ENCODE peak calls at places on chromosomes 4 and X, in five cellular contexts. O is kidney epithelial cell; U is left lung; L is CD8-positive, alpha-beta T cell; G is lower leg skin. N is an unnamed sample.

GRCh38 chr4:36224969-36225903 is 19.1 kb downstream of the ARAP2 start:
- DNase-seq in L (no peak), U (no peak), O (no peak), G (no peak), N (no peak)

GRCh38 chr4:9952415-9952950 is 68.8 kb downstream of the SLC2A9 start:
- DNase-seq in L (no peak), O (no peak), U (no peak), G (no peak), N (no peak)

GRCh38 chr4:169870507-169870906 is 112.8 kb upstream of the HPF1 start:
- DNase-seq in U (no peak), G (no peak), L (no peak), O (no peak), N (no peak)

GRCh38 chr4:102620697-102621497 is 119.7 kb downstream of the NFKB1 start:
- DNase-seq in O (peak; percentile 69), G (no peak), L (no peak), U (no peak), N (no peak)

GRCh38 chrX:119570351-119570835 is 4.0 kb upstream of the UBE2A start:
- DNase-seq in G (no peak), U (no peak), L (no peak), O (no peak), N (no peak)

GRCh38 chr4:79528241-79528706 is 120.2 kb upstream of the GK2 start:
- DNase-seq in L (no peak), O (peak; percentile 21), U (no peak), G (no peak), N (no peak)

GRCh38 chr4:94758700-94759399 is 1.1 kb downstream of the BMPR1B start:
- DNase-seq in L (no peak), G (no peak), U (no peak), O (no peak), N (no peak)

GRCh38 chr4:22573198-22573597 is 57.3 kb upstream of the ADGRA3 start:
- DNase-seq in U (peak; percentile 39), L (no peak), O (no peak), G (no peak), N (peak; percentile 45)

GRCh38 chr4:178395798-178396197 is 953.6 kb upstream of the AGA start:
- DNase-seq in L (no peak), G (no peak), U (no peak), O (no peak), N (no peak)

GRCh38 chrX:39002466-39002865 is 201.2 kb downstream of the MID1IP1 start:
- DNase-seq in O (no peak), U (no peak), L (no peak), G (no peak), N (no peak)

GRCh38 chrX:116232833-116233232 is 62.3 kb downstream of the AGTR2 start:
- DNase-seq in O (peak; percentile 32), G (no peak), L (no peak), U (no peak), N (no peak)

GRCh38 chr4:173499568-173500535 is 30.2 kb downstream of the HAND2 start:
- DNase-seq in G (no peak), L (no peak), O (no peak), U (no peak), N (no peak)

GRCh38 chrX:96837808-96838207 is 45.9 kb upstream of the RPA4 start:
- DNase-seq in L (no peak), U (no peak), O (no peak), G (no peak), N (no peak)

GRCh38 chr4:72318771-72319170 is 250.2 kb downstream of the ADAMTS3 start:
- DNase-seq in G (no peak), O (peak; percentile 45), U (no peak), L (no peak), N (no peak)

GRCh38 chr4:43453058-43453457 is 560.5 kb downstream of the GRXCR1 start:
- DNase-seq in G (no peak), O (no peak), L (no peak), U (no peak), N (no peak)

GRCh38 chr4:108492816-108493595 is 127.4 kb upstream of the RPL34 start:
- DNase-seq in L (peak; percentile 26), O (no peak), G (no peak), U (no peak), N (no peak)

GRCh38 chr4:140754918-140755810 is 1.0 kb downstream of the TBC1D9 start:
- DNase-seq in G (no peak), L (no peak), O (no peak), U (no peak), N (no peak)

GRCh38 chr4:140372607-140373327 is 679 bp upstream of the SCOC start:
- DNase-seq in U (no peak), O (no peak), G (no peak), L (peak; percentile 28), N (no peak)

DNA sequence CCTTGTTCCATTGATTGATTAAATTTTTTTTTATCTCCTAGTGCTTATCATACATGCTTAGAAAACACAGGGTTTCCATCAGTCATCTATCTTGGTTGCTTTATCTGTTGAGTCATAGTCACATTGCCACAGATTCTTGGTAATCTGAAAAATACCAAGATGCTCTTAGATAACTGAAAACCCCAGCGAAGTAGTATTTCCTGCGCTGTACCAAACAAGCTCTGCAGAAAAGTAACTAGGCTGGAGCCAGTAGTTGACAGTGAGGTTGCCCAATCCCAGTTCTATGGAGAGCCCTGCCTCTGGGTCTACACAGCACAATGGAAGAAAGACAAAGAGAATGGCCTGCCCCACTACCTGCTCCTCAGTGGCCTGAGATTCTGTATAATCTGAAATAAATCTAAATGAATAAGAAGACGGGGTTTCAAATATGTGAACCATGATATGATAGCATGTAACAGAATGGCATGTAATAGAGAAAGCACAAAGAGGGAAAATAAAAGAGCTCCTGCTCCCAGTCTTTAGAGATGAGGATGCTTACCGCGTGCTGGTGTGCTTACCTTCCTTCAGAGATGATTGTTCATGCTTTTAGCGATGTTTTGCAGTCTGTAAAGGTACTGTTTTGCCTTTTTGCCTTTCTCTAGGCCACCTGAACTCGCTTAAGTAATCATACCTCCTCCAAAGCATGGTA is 55.3 kb upstream of the RAPGEF2 start:
- DNase-seq in O (no peak), U (no peak), L (no peak), G (no peak), N (no peak)
- H3K4me3 ChIP-seq in O (no peak overlapping the region), U (no peak overlapping the region), L (no peak overlapping the region), G (no peak overlapping the region), N (peak overlapping the region; percentile 45)

GRCh38 chr4:20881658-20882057 is 181.4 kb downstream of the PACRGL start:
- DNase-seq in O (no peak), G (no peak), U (no peak), L (no peak), N (no peak)
- TF ChIP-seq CTCF in O (no peak), G (no peak), U (no peak), L (no peak), N (no peak)

DNA sequence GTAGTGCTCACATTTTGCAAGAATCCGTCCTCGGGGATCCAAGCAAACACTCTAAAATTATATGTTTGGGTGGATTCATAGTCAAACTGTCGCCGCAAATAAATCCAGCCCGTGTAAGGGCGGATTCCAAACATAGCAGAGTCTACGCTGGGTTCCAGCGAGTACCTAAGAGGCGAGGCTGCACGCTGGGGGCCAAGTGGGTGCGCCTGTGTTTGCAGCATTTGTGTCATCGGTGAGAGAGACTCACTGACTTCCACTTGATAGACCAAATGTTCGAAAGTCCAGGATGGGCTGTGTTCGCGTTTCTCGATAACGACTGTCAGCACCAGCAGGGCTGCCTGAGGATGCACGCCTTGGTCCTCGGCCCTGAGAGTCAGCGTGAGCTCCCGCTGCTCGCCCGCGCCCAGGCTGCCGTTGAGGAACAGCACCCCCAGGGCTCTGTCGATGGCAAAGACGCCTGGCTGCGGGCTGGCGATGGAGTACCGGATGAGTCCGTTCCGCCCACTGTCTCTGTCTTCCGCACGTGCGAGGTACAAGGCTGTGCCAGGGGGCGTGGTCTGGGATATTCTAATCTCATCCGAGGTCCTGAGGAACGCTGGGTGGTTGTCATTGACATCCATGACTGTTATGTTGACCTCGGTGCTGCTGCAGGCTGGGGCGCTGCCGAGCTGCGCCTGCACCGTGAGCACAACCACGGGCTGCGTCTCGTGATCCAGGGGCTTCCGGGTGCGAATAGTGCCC is 158.7 kb downstream of the DCHS2 start:
- DNase-seq in L (peak; percentile 41), U (peak; percentile 31), G (no peak), O (no peak), N (no peak)
- H3K4me3 ChIP-seq in L (peak overlapping the region; percentile 53), U (no peak overlapping the region), G (no peak overlapping the region), O (peak overlapping the region; percentile 1), N (peak overlapping the region; percentile 44)

GRCh38 chr4:130747842-130748241 is 1651.9 kb downstream of the C4orf33 start:
- DNase-seq in O (no peak), G (no peak), U (no peak), L (no peak), N (no peak)
- TF ChIP-seq CTCF in O (no peak), G (no peak), U (no peak), L (no peak), N (no peak)

GRCh38 chr4:60934896-60935295 is 265.2 kb upstream of the ADGRL3 start:
- DNase-seq in O (no peak), G (no peak), L (no peak), U (no peak), N (no peak)
- H3K4me3 ChIP-seq in O (no peak overlapping the region), G (no peak overlapping the region), L (no peak overlapping the region), U (no peak overlapping the region), N (no peak overlapping the region)

DNA sequence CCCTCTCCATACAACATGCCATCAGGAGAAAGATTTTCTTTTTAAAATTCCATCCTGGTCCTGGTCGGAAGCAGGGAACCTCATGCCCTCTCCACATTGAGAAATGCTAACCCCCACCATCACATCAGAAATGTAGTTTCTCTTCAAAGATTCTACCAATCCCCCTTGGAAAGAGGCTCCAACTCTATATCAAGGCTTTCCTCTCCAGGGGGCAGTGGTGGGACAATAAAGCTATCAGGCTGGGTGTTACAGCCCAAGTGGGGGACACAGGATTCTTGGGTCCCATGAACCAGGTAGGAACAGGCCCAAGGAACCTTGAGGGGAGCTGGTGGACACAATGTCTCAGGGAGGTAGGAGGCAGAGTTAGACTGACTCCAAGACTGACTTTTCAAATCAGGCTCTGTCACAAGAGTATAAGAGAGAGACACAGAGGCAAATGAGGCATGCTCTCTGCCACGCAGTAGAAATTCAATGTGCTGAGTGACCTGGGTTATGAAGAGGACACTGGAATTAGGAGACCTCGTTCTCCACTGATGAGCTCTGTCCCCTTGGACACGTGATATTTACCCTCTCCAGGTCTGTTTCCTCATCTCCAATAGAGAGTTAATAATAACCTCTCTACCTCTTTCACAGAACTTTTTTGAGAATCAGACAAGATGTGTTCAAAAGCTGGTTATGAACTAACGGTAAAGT is 4.5 kb downstream of the GJB1 start:
- DNase-seq in U (no peak), O (no peak), L (no peak), G (no peak), N (no peak)
- TF ChIP-seq CTCF in U (no peak), O (no peak), L (no peak), G (no peak), N (no peak)

DNA sequence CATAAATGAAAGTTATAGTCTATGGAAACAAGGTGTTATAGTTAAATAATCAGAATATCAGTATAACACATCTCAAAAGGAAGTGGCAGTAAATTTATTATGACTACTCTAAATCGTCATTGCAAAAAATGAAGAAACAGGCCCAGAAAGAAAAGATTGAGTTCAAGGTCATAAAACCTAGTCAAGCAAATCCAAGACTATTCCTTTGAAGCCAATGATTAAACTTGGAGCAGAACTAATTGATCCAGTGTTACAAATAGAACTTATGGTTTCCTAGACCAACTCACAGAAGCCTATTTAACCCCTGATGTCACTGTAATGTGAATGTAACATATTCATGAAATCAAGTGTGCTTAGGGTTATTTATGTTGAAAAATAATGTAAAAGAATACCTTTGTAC is 1.9 kb downstream of the FAM199X start:
- DNase-seq in U (no peak), L (no peak), G (no peak), O (no peak), N (no peak)
- H3K4me3 ChIP-seq in U (peak overlapping the region; percentile 70), L (no peak overlapping the region), G (no peak overlapping the region), O (peak overlapping the region; percentile 68), N (peak overlapping the region; percentile 92)

N was measured in tibial artery.